ENCODE peak calls at places on chromosome 12, in eight cellular contexts. H, N, X, T, E, P, K and V are unnamed samples.

GRCh38 chr12:40892528-40892927 is 200.3 kb downstream of the CNTN1 start:
- DNase-seq in X (no peak), E (no peak), N (no peak), K (no peak), P (no peak), H (no peak), T (no peak), V (no peak)

GRCh38 chr12:11717533-11717961 is 68.1 kb downstream of the ETV6 start:
- DNase-seq in P (no peak), T (no peak), N (no peak), E (peak), X (no peak), K (no peak), H (no peak), V (no peak)

GRCh38 chr12:43758247-43758727 is 303 bp downstream of the PUS7L start:
- DNase-seq in X (peak), P (no peak), N (no peak), H (no peak), K (no peak), E (peak), T (peak), V (no peak)

GRCh38 chr12:25689996-25690501 is 137.0 kb upstream of the LMNTD1 start:
- DNase-seq in P (no peak), E (no peak), X (peak), N (peak), K (no peak), H (peak), T (no peak), V (no peak)

GRCh38 chr12:11171953-11172675 is 1.1 kb downstream of the SMIM10L1 start:
- DNase-seq in H (no peak), T (no peak), K (no peak), P (no peak), E (no peak), N (no peak), X (no peak), V (no peak)

GRCh38 chr12:42873401-42873800 is 283.9 kb upstream of the PRICKLE1 start:
- DNase-seq in T (no peak), E (no peak), P (no peak), H (no peak), K (no peak), N (no peak), X (no peak), V (no peak)

GRCh38 chr12:80624986-80625530 is 82.4 kb upstream of the MYF6 start:
- DNase-seq in X (no peak), T (no peak), P (no peak), K (no peak), H (no peak), E (no peak), N (no peak), V (no peak)

GRCh38 chr12:55699471-55700055 is 8.1 kb downstream of the ITGA7 start:
- DNase-seq in K (no peak), N (no peak), E (no peak), T (no peak), H (no peak), P (no peak), X (no peak), V (no peak)

GRCh38 chr12:110073049-110073831 is 24.9 kb upstream of the C12orf76 start:
- DNase-seq in X (peak), K (no peak), N (peak), P (no peak), H (no peak), E (no peak), T (no peak), V (no peak)

GRCh38 chr12:54299515-54300266 is 1.1 kb downstream of the NFE2 start:
- DNase-seq in X (no peak), N (no peak), T (no peak), K (no peak), E (no peak), P (no peak), H (no peak), V (no peak)

GRCh38 chr12:66900616-66901015 is 221.7 kb upstream of the GRIP1 start:
- DNase-seq in N (peak), P (no peak), X (no peak), K (no peak), H (no peak), E (no peak), T (no peak), V (no peak)

GRCh38 chr12:132475304-132476037 is 14.5 kb upstream of the FBRSL1 start:
- DNase-seq in T (no peak), P (no peak), K (no peak), E (no peak), N (no peak), X (no peak), H (no peak), V (no peak)

GRCh38 chr12:125773033-125773432 is 707.8 kb downstream of the AACS start:
- DNase-seq in K (no peak), E (no peak), P (peak), H (no peak), T (peak), N (no peak), X (no peak), V (no peak)
- TF ChIP-seq CTCF in K (peak), E (peak), P (peak), H (peak), T (peak), N (no peak), X (peak), V (no peak)

GRCh38 chr12:49707812-49708147 is 575 bp upstream of the FMNL3 start:
- DNase-seq in H (no peak), E (no peak), T (no peak), X (no peak), K (no peak), P (no peak), N (no peak), V (no peak)
- TF ChIP-seq CTCF in H (no peak), E (no peak), T (no peak), X (no peak), K (no peak), P (no peak), N (no peak), V (no peak)

DNA sequence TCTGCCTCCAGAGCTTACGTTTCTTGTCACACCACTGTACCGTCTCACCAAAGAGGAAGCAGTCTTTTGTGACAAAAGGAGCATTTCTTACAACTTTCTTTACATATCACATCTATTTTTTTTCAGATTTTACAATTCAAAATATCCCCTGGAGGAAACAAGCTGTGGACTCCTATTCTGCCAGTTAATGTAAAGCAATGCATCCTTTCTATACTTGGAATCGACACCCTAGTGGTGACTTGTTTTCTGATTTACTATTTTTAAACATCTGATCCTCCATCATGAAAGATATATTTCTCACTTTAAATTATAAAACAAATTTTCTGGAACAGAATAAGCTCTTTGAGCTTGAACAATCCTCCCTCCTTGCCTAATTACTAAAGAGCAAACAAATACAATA is 34.8 kb downstream of the AICDA start:
- DNase-seq in K (no peak), N (no peak), X (no peak), E (no peak), H (no peak), T (no peak), P (no peak), V (no peak)
- TF ChIP-seq CTCF in K (no peak), N (no peak), X (no peak), E (no peak), H (no peak), T (no peak), P (peak), V (no peak)

GRCh38 chr12:51815571-51815970 is 32.9 kb downstream of the FIGNL2 start:
- DNase-seq in E (no peak), X (no peak), K (no peak), T (peak), H (no peak), N (no peak), P (no peak), V (no peak)

GRCh38 chr12:51812871-51813270 is 35.6 kb downstream of the FIGNL2 start:
- DNase-seq in H (no peak), X (no peak), T (no peak), K (no peak), N (no peak), E (no peak), P (no peak), V (no peak)

GRCh38 chr12:51813931-51814310 is 34.6 kb downstream of the FIGNL2 start:
- DNase-seq in K (no peak), T (no peak), N (no peak), E (no peak), H (no peak), X (no peak), P (no peak), V (no peak)

GRCh38 chr12:51817027-51817953 is 31.2 kb downstream of the FIGNL2 start:
- DNase-seq in E (no peak), K (no peak), T (no peak), X (no peak), H (no peak), N (no peak), P (no peak), V (no peak)

GRCh38 chr12:51814311-51815088 is 34.0 kb downstream of the FIGNL2 start:
- DNase-seq in H (peak), K (peak), T (peak), X (peak), E (no peak), N (peak), P (no peak), V (peak)
- TF ChIP-seq CTCF in H (peak), K (peak), T (peak), X (peak), E (peak), N (peak), P (peak), V (no peak)